ENCODE peak calls at places on chromosomes 11 and 22, in five cellular contexts. J is astrocyte of the cerebellum, B is A549, Y is H9, Q is mesothelial cell of epicardium. U is an unnamed sample.

GRCh38 chr22:32994921-32995320 is 63.3 kb downstream of the SYN3 start:
- DNase-seq in J (no peak), B (no peak), Y (no peak), Q (no peak), U (peak; percentile 22)

GRCh38 chr11:62217191-62217748 is 8.8 kb downstream of the SCGB2A1 start:
- DNase-seq in J (peak; percentile 2), B (peak; percentile 46), Y (no peak), Q (no peak), U (no peak)

GRCh38 chr11:123479048-123479837 is 49.2 kb downstream of the GRAMD1B start:
- DNase-seq in J (no peak), B (no peak), Y (no peak), Q (no peak), U (no peak)

GRCh38 chr22:29044657-29045176 is 16.9 kb downstream of the C22orf31 start:
- DNase-seq in J (no peak), B (no peak), Y (no peak), Q (no peak), U (no peak)

GRCh38 chr22:47659467-47660302 is 897.2 kb downstream of the TBC1D22A start:
- DNase-seq in J (no peak), B (no peak), Y (peak; percentile 14), Q (no peak), U (no peak)

GRCh38 chr11:11498195-11498594 is 123.6 kb downstream of the GALNT18 start:
- DNase-seq in J (no peak), B (no peak), Y (no peak), Q (no peak), U (no peak)

GRCh38 chr11:134949121-134949591 is 537.1 kb upstream of the B3GAT1 start:
- DNase-seq in J (peak; percentile 28), B (no peak), Y (no peak), Q (no peak), U (no peak)

GRCh38 chr22:50731811-50732624 is 6.0 kb upstream of the ACR start:
- DNase-seq in J (no peak), B (peak; percentile 45), Y (no peak), Q (no peak), U (peak; percentile 47)

GRCh38 chr22:26592368-26593015 is 2.6 kb upstream of the TPST2 start:
- DNase-seq in J (no peak), B (no peak), Y (no peak), Q (no peak), U (no peak)

GRCh38 chr11:1825039-1825740 is 9.6 kb upstream of the SYT8 start:
- DNase-seq in J (no peak), B (peak; percentile 70), Y (peak; percentile 94), Q (no peak), U (peak; percentile 94)

GRCh38 chr11:110219011-110219785 is 77.2 kb downstream of the RDX start:
- DNase-seq in J (no peak), B (no peak), Y (no peak), Q (no peak), U (no peak)

GRCh38 chr11:61815790-61816735 is 740 bp downstream of the FADS1 start:
- DNase-seq in J (no peak), B (peak; percentile 79), Y (peak; percentile 84), Q (peak; percentile 45), U (peak; percentile 66)

GRCh38 chr11:116871248-116871647 is 33.8 kb upstream of the APOA1 start:
- DNase-seq in J (peak; percentile 53), B (no peak), Y (no peak), Q (no peak), U (no peak)

GRCh38 chr11:111634981-111635705 is 32.9 kb downstream of the SIK2 start:
- DNase-seq in J (peak; percentile 34), B (no peak), Y (no peak), Q (no peak), U (no peak)

GRCh38 chr11:125425601-125426000 is 70.5 kb downstream of the FEZ1 start:
- DNase-seq in J (no peak), B (no peak), Y (no peak), Q (no peak), U (no peak)

GRCh38 chr11:2526808-2527381 is 82.1 kb downstream of the KCNQ1 start:
- DNase-seq in J (no peak), B (no peak), Y (peak; percentile 51), Q (peak; percentile 16), U (peak; percentile 26)

GRCh38 chr11:125701858-125702621 is 21.4 kb upstream of the ACRV1 start:
- DNase-seq in J (no peak), B (no peak), Y (peak; percentile 58), Q (no peak), U (no peak)

GRCh38 chr11:36774603-36775002 is 176.6 kb upstream of the RAG2 start:
- DNase-seq in J (no peak), B (no peak), Y (no peak), Q (no peak), U (no peak)

GRCh38 chr11:122215244-122215992 is 99.4 kb upstream of the BLID start:
- DNase-seq in J (peak; percentile 68), B (peak; percentile 47), Y (peak; percentile 84), Q (peak; percentile 36), U (peak; percentile 80)

GRCh38 chr11:8838248-8838647 is 72.7 kb upstream of the AKIP1 start:
- DNase-seq in J (peak; percentile 90), B (no peak), Y (no peak), Q (no peak), U (no peak)

GRCh38 chr22:41290262-41291221 is 4.6 kb upstream of the RANGAP1 start:
- DNase-seq in J (peak; percentile 55), B (peak; percentile 44), Y (peak; percentile 50), Q (no peak), U (peak; percentile 19)

GRCh38 chr22:49776891-49777290 is 50.8 kb downstream of the BRD1 start:
- DNase-seq in J (no peak), B (no peak), Y (no peak), Q (no peak), U (no peak)

GRCh38 chr11:1628506-1629325 is 859 bp upstream of the KRTAP5-5 start:
- DNase-seq in J (no peak), B (peak; percentile 44), Y (peak; percentile 84), Q (peak; percentile 53), U (peak; percentile 88)

GRCh38 chr11:128157423-128158298 is 429.7 kb downstream of the ETS1 start:
- DNase-seq in J (peak; percentile 73), B (peak; percentile 74), Y (peak; percentile 56), Q (no peak), U (peak; percentile 61)

GRCh38 chr11:44309483-44310197 is at the start of gene ALX4:
- DNase-seq in J (no peak), B (peak; percentile 72), Y (peak; percentile 83), Q (no peak), U (peak; percentile 68)

GRCh38 chr11:75141166-75141565 is 9.7 kb upstream of the SLCO2B1 start:
- DNase-seq in J (no peak), B (no peak), Y (no peak), Q (no peak), U (no peak)

GRCh38 chr22:31093956-31094622 is 13.0 kb downstream of the SMTN start:
- DNase-seq in J (no peak), B (no peak), Y (no peak), Q (no peak), U (no peak)
- TF ChIP-seq CTCF in J (no peak), B (no peak), Y (no peak), Q (no peak), U (no peak)

DNA sequence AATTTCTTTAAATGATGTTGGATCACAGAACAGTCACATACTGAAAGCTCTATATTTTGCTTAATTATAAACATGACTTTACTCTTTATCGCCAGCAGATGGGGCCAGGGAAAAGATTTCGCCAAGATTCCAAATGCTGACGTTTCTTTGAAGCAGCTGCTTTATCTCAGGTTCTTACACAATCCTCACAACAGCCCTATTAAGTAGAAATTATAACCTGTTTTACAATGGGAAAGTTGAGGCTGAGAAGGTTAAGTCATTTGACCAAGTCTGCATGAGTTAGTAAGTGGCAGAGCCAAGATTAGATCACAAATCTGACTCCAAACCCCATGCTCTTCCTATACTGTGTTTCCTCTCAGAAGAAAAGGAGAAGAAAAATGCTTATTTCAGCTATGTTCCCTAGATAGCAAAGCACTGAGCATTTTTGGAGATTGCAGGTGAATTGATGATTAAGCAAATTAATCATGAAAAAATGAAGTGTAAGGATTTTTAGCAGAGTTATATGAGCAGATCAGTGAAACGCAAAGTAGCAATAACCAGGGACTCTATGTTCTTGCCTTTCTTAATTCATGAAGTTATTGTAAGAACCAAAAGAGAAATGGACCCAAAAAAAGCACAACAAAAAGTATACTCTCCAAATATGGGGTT is 79.0 kb downstream of the AASDHPPT start:
- DNase-seq in J (peak; percentile 52), B (peak; percentile 47), Y (no peak), Q (no peak), U (peak; percentile 8)
- TF ChIP-seq CTCF in J (peak; percentile 68), B (peak; percentile 37), Y (peak; percentile 65), Q (peak; percentile 52), U (peak; percentile 48)

GRCh38 chr11:65858354-65859133 is 564 bp upstream of the CFL1 start:
- DNase-seq in J (no peak), B (no peak), Y (no peak), Q (no peak), U (no peak)

GRCh38 chr11:65859812-65860277 is 388 bp upstream of the MUS81 start:
- DNase-seq in J (no peak), B (no peak), Y (no peak), Q (no peak), U (no peak)

GRCh38 chr11:65857500-65858353 is at the start of gene CFL1:
- DNase-seq in J (peak; percentile 92), B (peak; percentile 99), Y (peak; percentile 99), Q (peak; percentile 92), U (peak; percentile 96)

GRCh38 chr11:65860278-65861164 is at the start of gene MUS81:
- DNase-seq in J (peak; percentile 97), B (peak; percentile 99), Y (peak; percentile 97), Q (peak; percentile 89), U (peak; percentile 97)

DNA sequence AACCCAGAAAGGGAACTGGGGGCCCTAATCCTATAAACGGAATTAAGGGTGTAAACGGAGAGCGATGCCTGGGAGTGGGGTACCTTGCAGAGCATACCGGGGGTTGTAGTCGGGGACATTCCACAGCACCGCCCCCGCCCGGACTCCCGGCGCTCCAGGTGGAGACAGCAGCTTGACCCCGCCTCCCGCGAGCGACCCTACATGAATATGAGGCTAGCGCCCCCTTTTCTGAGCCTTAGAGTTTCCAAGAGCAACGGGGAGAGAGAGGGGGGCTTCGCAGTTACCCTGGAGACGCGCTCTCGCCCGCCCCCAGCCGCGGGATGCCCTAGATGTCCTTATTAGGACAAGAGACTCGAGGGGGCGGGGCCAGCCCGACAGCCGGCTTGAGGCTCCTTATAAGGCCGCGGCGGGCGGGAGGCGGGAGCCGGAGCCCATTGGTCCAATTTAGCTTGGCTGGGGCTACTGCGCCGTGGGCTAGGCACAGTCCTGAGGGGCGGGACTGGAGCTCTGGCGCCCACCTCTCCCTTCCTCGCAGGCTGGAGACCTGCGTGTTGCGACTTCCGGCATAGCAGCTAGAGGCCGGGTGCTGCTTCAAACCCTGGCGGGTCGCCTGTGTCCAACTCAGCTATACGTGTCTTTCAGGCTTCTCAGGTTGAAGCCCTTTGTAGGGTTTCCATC is 960 bp upstream of the MUS81 start:
- DNase-seq in J (peak; percentile 97), B (peak; percentile 99), Y (peak; percentile 100), Q (peak; percentile 98), U (peak; percentile 99)
- TF ChIP-seq CTCF in J (peak; percentile 27), B (no peak), Y (peak; percentile 46), Q (no peak), U (no peak)

GRCh38 chr11:130918081-130918480 is 1.8 kb upstream of the SNX19 start:
- DNase-seq in J (no peak), B (no peak), Y (no peak), Q (no peak), U (no peak)

GRCh38 chr11:130915556-130916237 is 582 bp downstream of the SNX19 start:
- DNase-seq in J (no peak), B (no peak), Y (no peak), Q (no peak), U (no peak)

GRCh38 chr11:130916910-130917309 is 631 bp upstream of the SNX19 start:
- DNase-seq in J (no peak), B (no peak), Y (no peak), Q (no peak), U (no peak)

GRCh38 chr11:130913268-130913667 is 3.0 kb downstream of the SNX19 start:
- DNase-seq in J (no peak), B (no peak), Y (no peak), Q (no peak), U (no peak)

GRCh38 chr11:130916238-130916855 is at the start of gene SNX19:
- DNase-seq in J (peak; percentile 73), B (peak; percentile 88), Y (peak; percentile 90), Q (peak; percentile 83), U (peak; percentile 96)
- TF ChIP-seq CTCF in J (peak; percentile 89), B (peak; percentile 76), Y (peak; percentile 97), Q (peak; percentile 97), U (peak; percentile 83)

U was measured in nephron progenitor cell.